ENCODE peak calls at places on chromosomes 5 and 9, in nine cellular contexts. O is progenitor cell of endocrine pancreas, L is neural crest cell, Q is HT1080, P is AML-193, T is MV-4-11, C is HTR-8/SVneo, Y is upper lobe of left lung, V is globus pallidus. D is an unnamed sample.

GRCh38 chr9:126117158-126117425 is 209.5 kb upstream of the MVB12B start:
- DNase-seq in O (no peak), L (no peak), Q (no peak), P (no peak), T (no peak), C (no peak), Y (no peak), V (no peak), D (no peak)

GRCh38 chr9:79224672-79225433 is 346.9 kb upstream of the TLE4 start:
- DNase-seq in O (no peak), L (no peak), Q (peak), P (peak), T (peak), C (peak), Y (no peak), V (no peak), D (no peak)

GRCh38 chr5:154740483-154740882 is 14.7 kb upstream of the LARP1 start:
- DNase-seq in O (no peak), L (no peak), Q (no peak), P (no peak), T (no peak), C (no peak), Y (peak), V (peak), D (no peak)

GRCh38 chr9:71901695-71902094 is 9.3 kb downstream of the ABHD17B start:
- DNase-seq in O (no peak), L (no peak), Q (no peak), P (no peak), T (no peak), C (no peak), Y (no peak), V (no peak), D (no peak)

GRCh38 chr9:94630833-94631232 is 8.5 kb downstream of the FBP1 start:
- DNase-seq in O (no peak), L (no peak), Q (no peak), P (no peak), T (no peak), C (no peak), Y (no peak), V (no peak), D (no peak)

GRCh38 chr5:64773533-64773932 is 4.8 kb downstream of the CWC27 start:
- DNase-seq in O (no peak), L (no peak), Q (no peak), P (peak), T (peak), C (no peak), Y (no peak), V (no peak), D (no peak)

GRCh38 chr5:122295138-122295537 is 16.9 kb upstream of the SNCAIP start:
- DNase-seq in O (no peak), L (no peak), Q (no peak), P (peak), T (peak), C (no peak), Y (no peak), V (no peak), D (no peak)

GRCh38 chr5:132206782-132207181 is 20.9 kb downstream of the P4HA2 start:
- DNase-seq in O (no peak), L (no peak), Q (no peak), P (no peak), T (no peak), C (no peak), Y (no peak), V (no peak), D (no peak)

GRCh38 chr9:97986466-97986865 is 3.3 kb downstream of the ANP32B start:
- DNase-seq in O (no peak), L (no peak), Q (no peak), P (no peak), T (no peak), C (no peak), Y (no peak), V (no peak), D (no peak)

GRCh38 chr5:149466457-149466972 is 84.7 kb downstream of the CSNK1A1 start:
- DNase-seq in O (no peak), L (no peak), Q (peak), P (no peak), T (peak), C (peak), Y (no peak), V (no peak), D (no peak)

GRCh38 chr9:89489548-89490527 is 8.1 kb downstream of the SEMA4D start:
- DNase-seq in O (no peak), L (no peak), Q (no peak), P (no peak), T (no peak), C (no peak), Y (no peak), V (peak), D (no peak)

GRCh38 chr5:110784901-110785300 is 46.1 kb downstream of the SLC25A46 start:
- DNase-seq in O (no peak), L (no peak), Q (no peak), P (no peak), T (no peak), C (no peak), Y (no peak), V (no peak), D (no peak)

GRCh38 chr9:82810902-82811301 is 252.0 kb downstream of the RASEF start:
- DNase-seq in O (no peak), L (no peak), Q (peak), P (no peak), T (peak), C (no peak), Y (no peak), V (no peak), D (no peak)

D was measured in NCI-H526 treated with DMSO at 0.1 percent for 48 hours.